ENCODE peak calls at places on chromosomes 12 and 14, in five cellular contexts. G is GM12878, I is A549, F is HepG2, M is K562. K is an unnamed sample.
A peak's percentile ranks its signal among the peaks of the same experiment; 100 is the strongest.

GRCh38 chr12:50192908-50193307 is 25.7 kb upstream of the CERS5 start:
- DNase-seq in G (no peak), I (no peak), F (no peak), M (no peak), K (no peak)

GRCh38 chr14:104087981-104088850 is 2.7 kb downstream of the ASPG start:
- DNase-seq in G (no peak), I (no peak), F (peak; percentile 17), M (no peak), K (no peak)

GRCh38 chr14:90726656-90727055 is 89.6 kb downstream of the TTC7B start:
- DNase-seq in G (no peak), I (no peak), F (no peak), M (no peak), K (no peak)

GRCh38 chr14:49549881-49550280 is 36.3 kb downstream of the RPS29 start:
- DNase-seq in G (no peak), I (no peak), F (no peak), M (no peak), K (no peak)

GRCh38 chr14:90278199-90279175 is 22.1 kb downstream of the PSMC1 start:
- DNase-seq in G (no peak), I (no peak), F (no peak), M (no peak), K (no peak)

GRCh38 chr12:103626498-103626897 is 39.4 kb downstream of the STAB2 start:
- DNase-seq in G (no peak), I (peak; percentile 67), F (peak; percentile 24), M (no peak), K (no peak)

GRCh38 chr12:69130064-69130463 is 109.3 kb upstream of the CPSF6 start:
- DNase-seq in G (no peak), I (no peak), F (no peak), M (no peak), K (peak; percentile 15)

GRCh38 chr12:109523071-109523470 is 45.6 kb downstream of the UBE3B start:
- DNase-seq in G (no peak), I (no peak), F (no peak), M (no peak), K (no peak)

GRCh38 chr14:97306133-97306784 is 509.1 kb downstream of the VRK1 start:
- DNase-seq in G (peak; percentile 42), I (no peak), F (no peak), M (no peak), K (no peak)

GRCh38 chr12:66803972-66804371 is 125.1 kb upstream of the GRIP1 start:
- DNase-seq in G (no peak), I (no peak), F (no peak), M (no peak), K (no peak)

GRCh38 chr12:15910468-15910863 is 666 bp upstream of the DERA start:
- DNase-seq in G (no peak), I (no peak), F (no peak), M (no peak), K (no peak)

GRCh38 chr12:100953217-100953616 is 158.6 kb downstream of the ANO4 start:
- DNase-seq in G (no peak), I (no peak), F (no peak), M (no peak), K (no peak)

GRCh38 chr14:61322799-61323290 is 1.5 kb downstream of the PRKCH start:
- DNase-seq in G (no peak), I (peak; percentile 5), F (no peak), M (no peak), K (no peak)

GRCh38 chr12:31021809-31022492 is 51.7 kb upstream of the DDX11 start:
- DNase-seq in G (no peak), I (no peak), F (no peak), M (no peak), K (no peak)

GRCh38 chr14:53470351-53471043 is 317.4 kb upstream of the DDHD1 start:
- DNase-seq in G (no peak), I (no peak), F (peak; percentile 12), M (no peak), K (no peak)

GRCh38 chr12:107058190-107058589 is 35.2 kb downstream of the CRY1 start:
- DNase-seq in G (no peak), I (no peak), F (no peak), M (no peak), K (no peak)

GRCh38 chr12:47905313-47905730 is 528 bp upstream of the VDR start:
- DNase-seq in G (no peak), I (no peak), F (no peak), M (peak; percentile 62), K (no peak)

GRCh38 chr12:54359762-54360351 is 4.4 kb downstream of the GPR84 start:
- DNase-seq in G (no peak), I (no peak), F (no peak), M (no peak), K (no peak)

GRCh38 chr14:93184391-93185332 is at the start of the genes LYSET and MOAP1:
- DNase-seq in G (no peak), I (peak; percentile 76), F (peak; percentile 79), M (peak; percentile 87), K (peak; percentile 93)

GRCh38 chr14:64215978-64216377 is 78.2 kb downstream of the ESR2 start:
- DNase-seq in G (no peak), I (no peak), F (no peak), M (no peak), K (no peak)

GRCh38 chr12:46259713-46260112 is 9.1 kb downstream of the SLC38A1 start:
- DNase-seq in G (no peak), I (no peak), F (no peak), M (no peak), K (peak; percentile 15)

GRCh38 chr12:7349418-7349817 is 45.5 kb downstream of the ACSM4 start:
- DNase-seq in G (no peak), I (no peak), F (no peak), M (no peak), K (no peak)

GRCh38 chr14:67584931-67585330 is 15.1 kb downstream of the PIGH start:
- DNase-seq in G (no peak), I (no peak), F (no peak), M (no peak), K (no peak)

GRCh38 chr14:20680843-20681347 is 3.5 kb upstream of the RNASE4 start:
- DNase-seq in G (no peak), I (no peak), F (no peak), M (peak; percentile 17), K (no peak)

GRCh38 chr14:98580131-98580678 is 691.8 kb downstream of the BCL11B start:
- DNase-seq in G (no peak), I (no peak), F (no peak), M (peak; percentile 8), K (peak; percentile 35)

GRCh38 chr12:110744697-110745264 is 2.1 kb upstream of the PPP1CC start:
- DNase-seq in G (no peak), I (no peak), F (peak; percentile 55), M (no peak), K (no peak)

GRCh38 chr12:123113038-123113437 is 37.9 kb downstream of the PITPNM2 start:
- DNase-seq in G (no peak), I (no peak), F (no peak), M (no peak), K (no peak)

GRCh38 chr12:108589028-108589839 is 8.7 kb downstream of the TMEM119 start:
- DNase-seq in G (no peak), I (no peak), F (no peak), M (no peak), K (peak; percentile 36)

GRCh38 chr12:70520847-70521246 is 116.4 kb downstream of the PTPRB start:
- DNase-seq in G (no peak), I (no peak), F (no peak), M (no peak), K (no peak)

GRCh38 chr12:65721541-65722190 is 102.6 kb upstream of the HMGA2 start:
- DNase-seq in G (no peak), I (no peak), F (no peak), M (no peak), K (no peak)

DNA sequence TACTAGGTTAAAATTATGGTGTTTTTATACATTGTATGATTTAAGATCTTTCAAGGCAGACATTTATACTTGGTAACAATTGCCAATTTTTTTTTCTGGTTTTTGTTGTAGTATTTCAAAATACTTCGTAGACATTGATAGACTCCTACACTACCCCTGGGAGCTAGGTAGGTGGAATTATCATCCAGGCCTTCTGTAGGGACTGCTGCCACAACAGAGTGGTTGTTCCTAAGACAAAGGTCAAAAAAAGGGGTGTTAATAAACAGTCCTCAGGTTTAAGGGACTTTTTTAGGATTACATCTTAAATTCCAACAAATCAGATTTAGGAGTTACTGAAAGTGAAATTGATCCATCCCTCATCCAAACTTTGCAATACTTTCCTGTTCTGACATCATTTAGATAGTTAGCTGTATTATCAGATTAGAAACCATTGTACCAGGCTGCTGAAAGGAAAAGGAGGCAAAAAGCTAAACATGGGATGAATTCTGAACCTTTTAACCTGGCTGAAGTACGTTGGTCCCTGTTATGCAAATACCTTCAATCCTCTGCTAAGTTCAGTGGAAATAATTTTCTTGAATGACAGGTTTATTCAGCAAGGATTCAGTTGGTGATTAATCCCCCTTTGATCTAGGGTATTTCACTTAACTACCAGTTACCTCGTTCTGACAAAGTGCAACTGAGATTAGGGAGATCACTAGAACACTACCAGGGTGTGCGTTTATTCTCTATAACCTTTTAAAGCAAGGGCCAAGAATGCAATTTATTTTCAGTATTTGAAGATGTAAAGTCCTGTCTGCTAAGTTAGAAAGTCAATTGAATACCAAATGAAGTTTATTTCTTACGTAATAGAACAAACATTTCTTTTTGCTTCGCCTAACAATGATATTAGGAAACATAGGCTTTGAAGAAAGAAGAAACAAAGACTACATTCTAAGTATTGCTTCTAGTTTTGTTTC is 23.2 kb downstream of the AP5M1 start:
- DNase-seq in G (no peak), I (no peak), F (peak; percentile 72), M (no peak), K (no peak)
- TF ChIP-seq POLR2A in G (no peak), I (no peak), F (no peak), M (no peak), K (no peak)

DNA sequence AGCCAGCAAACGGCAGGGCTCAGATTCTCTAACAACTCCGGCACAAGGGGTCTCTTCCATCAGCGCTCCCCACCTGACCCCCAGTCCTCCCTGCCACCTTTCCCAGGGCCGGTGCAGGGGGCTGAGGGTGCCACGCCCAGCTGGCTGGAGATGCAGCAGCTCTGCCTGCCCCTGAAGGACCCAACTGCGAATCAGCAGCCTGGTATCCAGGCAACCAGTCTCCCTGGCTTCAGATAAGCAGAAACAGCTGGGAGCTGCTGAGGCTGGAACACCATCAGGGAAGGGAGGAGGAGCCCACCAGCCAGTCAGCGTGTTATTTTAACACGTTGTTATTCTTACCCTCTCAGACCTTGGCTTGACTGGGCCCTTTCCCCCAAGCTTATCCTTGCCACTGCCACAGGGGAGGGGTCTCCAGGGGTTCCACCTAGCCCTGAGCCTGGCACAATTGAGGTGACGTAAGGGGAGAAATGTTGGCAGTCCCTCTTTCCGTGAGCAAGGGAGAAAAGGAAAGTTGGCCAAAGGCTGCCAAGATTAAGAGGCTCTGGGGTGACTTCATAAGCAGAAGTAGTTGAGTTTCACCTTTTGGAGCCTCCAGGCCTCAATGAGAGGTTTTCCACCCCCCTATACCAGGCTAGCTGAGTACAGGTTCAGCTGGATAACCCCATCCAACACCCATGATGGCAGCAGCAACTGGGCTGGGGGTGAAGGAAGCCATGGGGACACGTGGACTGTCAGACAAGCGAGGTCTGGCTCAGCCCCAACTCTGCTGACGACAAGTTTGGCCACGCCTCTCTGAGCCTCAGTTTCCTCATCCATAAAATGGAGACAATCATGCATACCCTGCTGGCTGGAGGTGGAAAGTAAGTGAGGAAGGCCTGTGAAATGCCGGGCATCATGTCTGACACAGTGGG is 91.1 kb downstream of the IRF2BPL start:
- DNase-seq in G (no peak), I (no peak), F (no peak), M (peak; percentile 31), K (no peak)
- TF ChIP-seq MYC in G (no peak), I (no peak), F (no peak), M (no peak), K (no peak)

GRCh38 chr12:41368006-41368405 is 179.9 kb downstream of the PDZRN4 start:
- DNase-seq in G (no peak), I (no peak), F (no peak), M (no peak), K (peak; percentile 14)
- TF ChIP-seq CTCF in G (peak; percentile 27), I (no peak), F (peak; percentile 32), M (no peak), K (peak; percentile 26)

GRCh38 chr12:55720894-55721444 is 776 bp downstream of the RDH5 start:
- DNase-seq in G (no peak), I (peak; percentile 57), F (peak; percentile 55), M (no peak), K (peak; percentile 93)
- TF ChIP-seq POLR2A in G (no peak), I (no peak), F (no peak), M (no peak), K (no peak)

K was measured in NB4.